ENCODE peak calls at places on chromosomes 12 and 14, in nine cellular contexts. N, Q, H, O, F, U, P, D and K are unnamed samples.

GRCh38 chr12:51475543-51475942 is 50.9 kb downstream of the SLC4A8 start:
- DNase-seq in F (no peak), U (no peak), N (no peak), H (peak), P (no peak), O (no peak), D (no peak), Q (no peak), K (no peak)

GRCh38 chr14:21528381-21529348 is 2.5 kb upstream of the SALL2 start:
- DNase-seq in U (no peak), Q (no peak), O (no peak), P (no peak), N (no peak), D (no peak), F (no peak), H (peak), K (no peak)

GRCh38 chr12:98998697-98999299 is 353.7 kb downstream of the APAF1 start:
- DNase-seq in N (peak), U (no peak), H (peak), D (no peak), O (peak), Q (no peak), P (no peak), F (peak), K (no peak)

GRCh38 chr12:101777476-101777875 is 38.2 kb upstream of the SYCP3 start:
- DNase-seq in F (no peak), Q (no peak), D (no peak), N (peak), H (no peak), P (peak), O (no peak), U (no peak), K (no peak)

GRCh38 chr12:47767197-47767724 is 5.8 kb upstream of the SLC48A1 start:
- DNase-seq in H (no peak), P (peak), Q (peak), U (peak), O (no peak), N (peak), F (no peak), D (peak), K (peak)

GRCh38 chr14:97065305-97066067 is 268.3 kb downstream of the VRK1 start:
- DNase-seq in D (no peak), H (no peak), N (no peak), F (peak), P (no peak), Q (no peak), U (no peak), O (no peak), K (no peak)

GRCh38 chr12:110844551-110845395 is 2.0 kb upstream of the CCDC63 start:
- DNase-seq in N (no peak), F (peak), H (no peak), P (no peak), Q (no peak), U (no peak), O (peak), D (no peak), K (no peak)

GRCh38 chr12:126558810-126559209 is 1493.6 kb downstream of the AACS start:
- DNase-seq in H (no peak), U (no peak), D (no peak), Q (no peak), F (no peak), N (no peak), P (no peak), O (no peak), K (no peak)

GRCh38 chr14:96268426-96269358 is 12.7 kb downstream of the BDKRB1 start:
- DNase-seq in H (peak), Q (no peak), P (no peak), U (no peak), O (peak), D (no peak), N (no peak), F (peak), K (no peak)

GRCh38 chr12:6850796-6851152 is 312 bp downstream of the CDCA3 start:
- DNase-seq in D (no peak), Q (no peak), N (no peak), P (no peak), U (no peak), F (no peak), H (peak), O (no peak), K (no peak)

GRCh38 chr12:55721601-55722213 is 1.5 kb downstream of the RDH5 start:
- DNase-seq in D (no peak), N (no peak), Q (no peak), H (no peak), P (no peak), F (no peak), U (no peak), O (no peak), K (no peak)

GRCh38 chr12:16606201-16606849 is 363 bp upstream of the LMO3 start:
- DNase-seq in N (peak), P (no peak), O (no peak), D (no peak), Q (no peak), F (peak), U (no peak), H (peak), K (no peak)

GRCh38 chr14:93712838-93713724 is 75.2 kb downstream of the PRIMA1 start:
- DNase-seq in H (no peak), O (no peak), P (no peak), D (no peak), N (peak), U (no peak), F (peak), Q (no peak), K (no peak)

GRCh38 chr12:51330186-51330585 is 6.2 kb upstream of the BIN2 start:
- DNase-seq in D (no peak), N (no peak), H (peak), U (no peak), O (no peak), Q (no peak), F (no peak), P (no peak), K (no peak)

GRCh38 chr12:115761784-115762183 is 515.7 kb downstream of the MED13L start:
- DNase-seq in N (no peak), O (no peak), Q (no peak), P (no peak), F (no peak), D (no peak), U (no peak), H (no peak), K (no peak)

GRCh38 chr14:21097616-21098133 is 780 bp downstream of the ZNF219 start:
- DNase-seq in F (no peak), U (no peak), Q (peak), N (no peak), P (no peak), O (no peak), D (no peak), H (no peak), K (no peak)

GRCh38 chr14:75939200-75939599 is 42.6 kb downstream of the TGFB3 start:
- DNase-seq in D (no peak), O (no peak), Q (no peak), P (no peak), H (no peak), F (no peak), U (no peak), N (no peak), K (no peak)

GRCh38 chr14:90288646-90289355 is 32.4 kb downstream of the PSMC1 start:
- DNase-seq in H (no peak), P (no peak), F (no peak), Q (no peak), D (no peak), U (no peak), N (no peak), O (no peak), K (no peak)

GRCh38 chr12:57166971-57167371 is 19.6 kb upstream of the LRP1-AS start:
- DNase-seq in Q (peak), F (peak), P (no peak), H (peak), U (no peak), O (peak), N (no peak), D (no peak), K (no peak)

GRCh38 chr12:97292588-97292987 is 170.0 kb upstream of the RMST start:
- DNase-seq in F (no peak), D (no peak), Q (no peak), U (no peak), O (no peak), P (no peak), N (no peak), H (no peak), K (peak)

GRCh38 chr14:106564058-106564643 is 1037.8 kb downstream of the TMEM121 start:
- DNase-seq in Q (peak), U (peak), O (no peak), D (peak), F (no peak), P (peak), H (no peak), N (no peak), K (peak)

GRCh38 chr12:54413284-54414190 is 5.5 kb downstream of the ITGA5 start:
- DNase-seq in H (peak), O (peak), U (peak), P (peak), F (no peak), N (peak), D (peak), Q (peak), K (peak)

GRCh38 chr12:106113042-106113441 is 25.7 kb downstream of the NUAK1 start:
- DNase-seq in F (peak), Q (peak), D (no peak), O (peak), U (no peak), H (peak), P (no peak), N (no peak), K (no peak)

GRCh38 chr14:31921741-31922140 is 155.4 kb upstream of the ARHGAP5 start:
- DNase-seq in F (no peak), U (no peak), N (no peak), H (no peak), Q (no peak), D (no peak), O (no peak), P (no peak), K (no peak)

GRCh38 chr12:115506822-115507629 is 770.5 kb downstream of the MED13L start:
- DNase-seq in Q (no peak), N (no peak), D (no peak), F (no peak), P (no peak), U (no peak), O (no peak), H (no peak), K (no peak)

GRCh38 chr14:64625363-64626232 is 75.8 kb downstream of the PPP1R36 start:
- DNase-seq in N (no peak), F (no peak), O (no peak), Q (no peak), U (no peak), H (no peak), D (no peak), P (no peak), K (no peak)

GRCh38 chr12:56688846-56689113 is 696 bp upstream of the PTGES3 start:
- DNase-seq in O (no peak), N (no peak), Q (no peak), H (no peak), P (no peak), U (peak), D (no peak), F (peak), K (no peak)

GRCh38 chr14:90795744-90796143 is 20.5 kb downstream of the TTC7B start:
- DNase-seq in F (peak), Q (no peak), O (peak), N (no peak), P (no peak), U (no peak), H (peak), D (no peak), K (no peak)

GRCh38 chr12:50505386-50505827 is 622 bp downstream of the DIP2B start:
- DNase-seq in D (no peak), N (no peak), O (peak), U (peak), F (peak), Q (peak), P (no peak), H (no peak), K (no peak)

GRCh38 chr12:2382391-2383155 is 329.8 kb downstream of the CACNA1C start:
- DNase-seq in O (no peak), F (no peak), D (no peak), Q (no peak), P (peak), N (peak), H (peak), U (no peak), K (no peak)

GRCh38 chr12:50249464-50250229 is 33.7 kb downstream of the LIMA1 start:
- DNase-seq in D (no peak), P (no peak), F (no peak), N (no peak), O (no peak), U (no peak), Q (peak), H (no peak), K (no peak)

GRCh38 chr12:47413806-47414205 is 292.0 kb downstream of the RPAP3 start:
- DNase-seq in D (no peak), P (no peak), Q (no peak), U (no peak), O (no peak), F (no peak), N (no peak), H (peak), K (no peak)

GRCh38 chr12:67540920-67541624 is 107.5 kb upstream of the DYRK2 start:
- DNase-seq in N (no peak), F (peak), Q (no peak), U (no peak), P (no peak), O (peak), H (no peak), D (no peak), K (no peak)

GRCh38 chr12:19553177-19553576 is 113.9 kb downstream of the AEBP2 start:
- DNase-seq in F (no peak), Q (no peak), P (no peak), D (no peak), O (no peak), U (no peak), H (peak), N (no peak), K (no peak)

GRCh38 chr12:132216354-132216987 is 72.2 kb downstream of the NOC4L start:
- DNase-seq in P (no peak), O (no peak), Q (no peak), N (no peak), F (no peak), H (no peak), D (no peak), U (no peak), K (no peak)

GRCh38 chr14:22598099-22598895 is at the start of gene ABHD4:
- DNase-seq in F (peak), Q (peak), U (peak), O (peak), D (no peak), N (peak), H (peak), P (peak), K (peak)

GRCh38 chr12:54719691-54720090 is 71.5 kb upstream of the DCD start:
- DNase-seq in H (no peak), N (no peak), O (peak), P (no peak), Q (no peak), D (no peak), F (no peak), U (no peak), K (no peak)